ENCODE peak calls at places on chromosomes 16 and 17, in eight cellular contexts. B, L, F, Q, M, R, T and S are unnamed samples.

GRCh38 chr17:50268040-50268439 is 6.2 kb upstream of the TMEM92 start:
- DNase-seq in B (no peak), L (peak; percentile 19), F (no peak), Q (no peak), M (no peak), R (no peak), T (no peak), S (no peak)

GRCh38 chr16:67959520-67959919 is 8.9 kb downstream of the SLC12A4 start:
- DNase-seq in B (peak; percentile 91), L (no peak), F (peak; percentile 89), Q (no peak), M (peak; percentile 55), R (no peak), T (no peak), S (no peak)

GRCh38 chr16:56689171-56689570 is 6.9 kb downstream of the MT1X start:
- DNase-seq in B (no peak), L (no peak), F (no peak), Q (no peak), M (no peak), R (no peak), T (no peak), S (no peak)

GRCh38 chr17:33267279-33267790 is 25.8 kb downstream of the ASIC2 start:
- DNase-seq in B (no peak), L (no peak), F (no peak), Q (no peak), M (peak; percentile 94), R (no peak), T (no peak), S (no peak)

GRCh38 chr17:77501101-77501566 is 360.4 kb downstream of the SEC14L1 start:
- DNase-seq in B (no peak), L (peak; percentile 12), F (peak; percentile 48), Q (no peak), M (no peak), R (no peak), T (no peak), S (no peak)

GRCh38 chr16:51888021-51888420 is 658.9 kb downstream of the TOX3 start:
- DNase-seq in B (no peak), L (no peak), F (no peak), Q (no peak), M (peak; percentile 60), R (no peak), T (no peak), S (no peak)

GRCh38 chr16:27748868-27749546 is 199.1 kb downstream of the KATNIP start:
- DNase-seq in B (no peak), L (peak; percentile 42), F (no peak), Q (no peak), M (peak; percentile 84), R (peak; percentile 79), T (no peak), S (no peak)

GRCh38 chr16:81551821-81552304 is 107.3 kb downstream of the CMIP start:
- DNase-seq in B (peak; percentile 61), L (no peak), F (no peak), Q (no peak), M (peak; percentile 71), R (no peak), T (no peak), S (no peak)

GRCh38 chr16:24645739-24646645 is 83.5 kb upstream of the TNRC6A start:
- DNase-seq in B (no peak), L (peak; percentile 56), F (no peak), Q (no peak), M (peak; percentile 100), R (peak; percentile 22), T (no peak), S (no peak)

GRCh38 chr17:21164226-21165019 is 37.7 kb downstream of the DHRS7B start:
- DNase-seq in B (no peak), L (no peak), F (no peak), Q (no peak), M (no peak), R (no peak), T (no peak), S (no peak)

GRCh38 chr17:8225813-8226535 is 15.6 kb upstream of the AURKB start:
- DNase-seq in B (peak; percentile 57), L (peak; percentile 61), F (no peak), Q (peak; percentile 36), M (peak; percentile 84), R (peak; percentile 84), T (no peak), S (peak; percentile 55)

GRCh38 chr16:60945225-60945624 is 1091.0 kb downstream of the CDH8 start:
- DNase-seq in B (no peak), L (no peak), F (no peak), Q (no peak), M (no peak), R (no peak), T (no peak), S (no peak)

GRCh38 chr16:73092236-73092781 is 44.4 kb upstream of the ZFHX3 start:
- DNase-seq in B (no peak), L (no peak), F (no peak), Q (no peak), M (no peak), R (no peak), T (no peak), S (peak; percentile 65)

GRCh38 chr16:81599034-81599744 is 154.6 kb downstream of the CMIP start:
- DNase-seq in B (no peak), L (no peak), F (no peak), Q (no peak), M (no peak), R (no peak), T (no peak), S (no peak)

GRCh38 chr17:62723842-62724241 is 84.3 kb downstream of the MARCHF10 start:
- DNase-seq in B (no peak), L (no peak), F (no peak), Q (no peak), M (peak; percentile 29), R (no peak), T (no peak), S (no peak)

GRCh38 chr17:62722625-62723024 is 85.5 kb downstream of the MARCHF10 start:
- DNase-seq in B (no peak), L (no peak), F (no peak), Q (no peak), M (peak; percentile 43), R (no peak), T (no peak), S (no peak)

GRCh38 chr17:62725791-62726249 is 82.3 kb downstream of the MARCHF10 start:
- DNase-seq in B (no peak), L (no peak), F (no peak), Q (no peak), M (peak; percentile 64), R (no peak), T (no peak), S (no peak)

GRCh38 chr17:62727916-62728672 is 80.0 kb downstream of the MARCHF10 start:
- DNase-seq in B (no peak), L (no peak), F (no peak), Q (no peak), M (no peak), R (no peak), T (no peak), S (no peak)

DNA sequence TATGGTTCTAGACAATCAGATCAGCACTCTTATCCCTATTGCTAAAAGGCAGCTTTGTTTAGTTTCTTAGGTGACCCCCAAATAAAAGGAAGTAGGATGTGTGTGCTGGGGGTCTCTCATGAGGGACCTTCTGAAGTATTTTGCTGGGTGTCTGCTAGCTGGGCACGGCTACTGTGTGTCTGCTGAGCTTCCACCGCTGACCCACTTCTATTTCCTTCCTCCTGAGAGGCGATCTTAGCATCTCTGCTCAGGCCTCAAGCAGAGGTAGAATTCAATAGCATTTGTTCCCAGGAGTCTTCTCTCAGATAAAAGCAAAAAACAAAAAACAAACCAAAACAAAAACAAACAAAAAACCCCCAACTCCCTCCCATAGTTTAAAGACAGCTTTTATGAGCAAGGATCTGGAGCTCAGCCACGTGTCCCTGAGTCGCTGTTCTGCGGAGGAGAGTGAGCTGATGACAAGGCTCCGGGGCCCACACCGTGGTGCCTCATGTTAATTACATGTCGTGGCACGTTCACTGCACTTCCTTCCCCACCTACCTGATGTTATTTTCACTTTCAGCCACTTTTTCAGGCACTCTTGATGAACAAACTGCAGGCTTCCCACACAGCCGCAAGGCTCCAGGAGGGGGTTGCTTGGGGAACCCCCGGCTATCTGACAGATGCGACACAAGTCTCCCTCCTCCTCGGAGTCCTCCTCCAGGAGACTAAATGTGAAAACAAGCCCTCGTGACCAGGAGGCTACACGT is 83.5 kb downstream of the MARCHF10 start:
- DNase-seq in B (no peak), L (no peak), F (no peak), Q (no peak), M (peak; percentile 44), R (no peak), T (no peak), S (no peak)
- H3K27ac ChIP-seq in B (no peak overlapping the region), L (no peak overlapping the region), F (no peak overlapping the region), Q (no peak overlapping the region), M (no peak overlapping the region), R (no peak overlapping the region), T (peak overlapping the region; percentile 54), S (no peak overlapping the region)

DNA sequence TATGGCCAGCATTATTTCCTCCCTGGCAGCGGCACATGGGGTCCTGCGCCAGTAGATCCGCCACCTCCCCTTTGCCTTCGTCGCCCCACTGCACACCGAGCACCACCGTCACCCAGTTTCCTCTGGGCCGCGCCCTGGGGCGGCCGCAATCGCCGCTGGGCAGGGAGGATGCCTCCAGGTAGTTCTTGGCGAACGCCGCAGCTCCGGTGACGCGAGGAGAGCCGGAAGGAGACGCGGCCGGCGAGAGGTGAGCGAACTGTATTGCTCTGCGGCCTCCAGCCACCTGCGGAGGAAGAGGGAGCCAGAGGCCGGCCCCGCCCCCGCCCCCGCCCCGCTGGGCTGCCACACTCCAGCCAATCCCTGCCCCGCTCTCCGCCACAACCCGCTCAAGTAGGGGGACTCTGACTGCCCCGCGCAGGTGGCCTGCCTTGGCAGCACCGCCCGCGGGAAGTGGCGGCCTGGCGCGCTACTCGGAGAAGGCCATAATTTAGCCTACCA is 11.8 kb upstream of the SLFN13 start:
- DNase-seq in B (peak; percentile 22), L (peak; percentile 17), F (peak; percentile 55), Q (no peak), M (no peak), R (peak; percentile 82), T (no peak), S (no peak)
- H3K27ac ChIP-seq in B (no peak overlapping the region), L (no peak overlapping the region), F (no peak overlapping the region), Q (no peak overlapping the region), M (no peak overlapping the region), R (no peak overlapping the region), T (no peak overlapping the region), S (no peak overlapping the region)

DNA sequence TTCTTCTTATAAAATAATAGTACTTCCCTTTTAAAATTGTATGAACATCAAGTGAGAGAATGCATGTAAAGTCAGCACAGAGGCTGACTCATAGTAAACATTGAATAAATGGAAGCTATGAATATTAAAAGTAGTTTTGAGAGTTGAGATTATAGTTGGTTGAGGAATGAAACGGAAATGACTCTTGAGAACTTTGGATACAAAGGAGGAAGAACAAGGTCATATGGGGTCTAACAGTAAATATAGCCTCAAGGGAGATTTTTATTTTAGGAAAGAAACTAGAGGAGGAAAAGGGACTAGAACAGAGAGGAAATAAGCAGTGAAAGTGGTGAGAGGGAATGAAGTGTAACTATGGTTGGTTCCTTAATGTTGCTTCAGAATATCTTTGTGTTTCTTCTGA is 165.0 kb downstream of the CHD9 start:
- DNase-seq in B (no peak), L (no peak), F (no peak), Q (no peak), M (peak; percentile 69), R (no peak), T (no peak), S (no peak)
- H3K27ac ChIP-seq in B (no peak overlapping the region), L (no peak overlapping the region), F (peak overlapping the region; percentile 71), Q (no peak overlapping the region), M (peak overlapping the region; percentile 62), R (peak overlapping the region; percentile 3), T (peak overlapping the region; percentile 70), S (no peak overlapping the region)

DNA sequence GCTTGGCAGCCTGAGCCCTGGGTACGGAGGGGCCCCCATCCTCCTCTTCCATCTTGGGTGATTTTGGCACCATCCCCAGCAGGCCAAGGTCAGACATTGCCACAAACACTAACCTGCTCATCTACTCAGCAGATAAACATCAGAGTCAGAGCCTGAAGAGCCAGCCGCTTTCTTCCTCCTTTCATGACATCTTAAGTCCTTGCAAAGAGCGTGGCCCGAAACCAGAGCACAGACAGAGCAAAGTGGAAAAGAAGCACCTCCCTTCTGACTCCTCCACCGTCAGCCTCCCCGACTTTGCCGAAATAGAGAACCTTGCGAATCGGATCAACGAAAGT is 60.4 kb upstream of the RPH3AL start:
- DNase-seq in B (no peak), L (no peak), F (no peak), Q (no peak), M (no peak), R (no peak), T (no peak), S (no peak)
- H3K27ac ChIP-seq in B (no peak overlapping the region), L (no peak overlapping the region), F (no peak overlapping the region), Q (peak overlapping the region; percentile 13), M (no peak overlapping the region), R (no peak overlapping the region), T (no peak overlapping the region), S (no peak overlapping the region)